ENCODE peak calls at places on chromosomes 12 and 14, in six cellular contexts. Q is A549, T is endothelial cell of umbilical vein, L is K562, D is HepG2, S is GM12878. N is an unnamed sample.

GRCh38 chr12:119699199-119699765 is 31.3 kb downstream of the PRKAB1 start:
- DNase-seq in Q (no peak), T (no peak), L (no peak), D (no peak), S (no peak), N (no peak)

GRCh38 chr14:93031505-93032300 is 84.0 kb downstream of the ITPK1 start:
- DNase-seq in Q (no peak), T (no peak), L (no peak), D (no peak), S (no peak), N (no peak)

GRCh38 chr12:26833692-26834168 is 736 bp upstream of the ITPR2 start:
- DNase-seq in Q (peak), T (peak), L (peak), D (no peak), S (no peak), N (peak)

GRCh38 chr12:22733756-22734155 is 108.8 kb downstream of the ETNK1 start:
- DNase-seq in Q (no peak), T (no peak), L (no peak), D (no peak), S (no peak), N (no peak)

GRCh38 chr12:91326043-91327027 is 143.7 kb upstream of the DCN start:
- DNase-seq in Q (peak), T (peak), L (peak), D (peak), S (no peak), N (peak)

GRCh38 chr12:22250762-22251161 is 83.7 kb downstream of the ST8SIA1 start:
- DNase-seq in Q (no peak), T (no peak), L (no peak), D (no peak), S (no peak), N (peak)

GRCh38 chr14:72256055-72256454 is 323.8 kb downstream of the RGS6 start:
- DNase-seq in Q (no peak), T (no peak), L (no peak), D (no peak), S (no peak), N (no peak)

GRCh38 chr12:101746661-101747060 is 7.4 kb upstream of the SYCP3 start:
- DNase-seq in Q (no peak), T (no peak), L (no peak), D (no peak), S (no peak), N (no peak)

GRCh38 chr14:52907949-52908348 is 42.9 kb downstream of the FERMT2 start:
- DNase-seq in Q (no peak), T (no peak), L (no peak), D (no peak), S (no peak), N (no peak)

GRCh38 chr12:117037296-117038022 is 61.8 kb downstream of the TESC start:
- DNase-seq in Q (no peak), T (no peak), L (no peak), D (no peak), S (no peak), N (no peak)

GRCh38 chr12:100877776-100878175 is 83.2 kb downstream of the ANO4 start:
- DNase-seq in Q (no peak), T (no peak), L (no peak), D (no peak), S (no peak), N (no peak)

GRCh38 chr12:124434951-124435805 is 132.2 kb downstream of the NCOR2 start:
- DNase-seq in Q (no peak), T (no peak), L (no peak), D (no peak), S (no peak), N (no peak)

GRCh38 chr12:64824500-64825142 is at the start of gene TBC1D30:
- DNase-seq in Q (no peak), T (peak), L (no peak), D (no peak), S (no peak), N (peak)

GRCh38 chr12:80778005-80778541 is 61.4 kb downstream of the MYF5 start:
- DNase-seq in Q (peak), T (peak), L (no peak), D (peak), S (peak), N (peak)

GRCh38 chr12:100794441-100795192 is at the start of gene ANO4:
- DNase-seq in Q (no peak), T (no peak), L (no peak), D (no peak), S (no peak), N (no peak)

GRCh38 chr14:57686317-57686716 is 179.6 kb downstream of the SLC35F4 start:
- DNase-seq in Q (no peak), T (no peak), L (no peak), D (no peak), S (no peak), N (no peak)

GRCh38 chr12:24707379-24707778 is 241.5 kb downstream of the BCAT1 start:
- DNase-seq in Q (no peak), T (no peak), L (no peak), D (no peak), S (no peak), N (no peak)

GRCh38 chr12:91890742-91891141 is 254.9 kb downstream of the BTG1 start:
- DNase-seq in Q (peak), T (peak), L (no peak), D (no peak), S (no peak), N (no peak)

GRCh38 chr12:123516221-123516780 is 17.2 kb downstream of the RILPL1 start:
- DNase-seq in Q (no peak), T (no peak), L (no peak), D (no peak), S (no peak), N (no peak)

GRCh38 chr14:24052656-24053547 is 1.1 kb downstream of the CARMIL3 start:
- DNase-seq in Q (no peak), T (no peak), L (no peak), D (no peak), S (no peak), N (peak)

GRCh38 chr12:9730591-9730990 is 2.3 kb downstream of the CLECL1 start:
- DNase-seq in Q (no peak), T (no peak), L (no peak), D (no peak), S (no peak), N (no peak)

GRCh38 chr12:11827096-11827841 is 177.8 kb downstream of the ETV6 start:
- DNase-seq in Q (no peak), T (no peak), L (peak), D (no peak), S (no peak), N (no peak)

GRCh38 chr12:12327802-12328201 is 22.2 kb downstream of the MANSC1 start:
- DNase-seq in Q (peak), T (peak), L (peak), D (peak), S (peak), N (peak)

GRCh38 chr14:94342334-94342934 is 19.3 kb upstream of the SERPINA6 start:
- DNase-seq in Q (peak), T (peak), L (no peak), D (peak), S (no peak), N (peak)

GRCh38 chr14:25150934-25151790 is 101.2 kb upstream of the STXBP6 start:
- DNase-seq in Q (peak), T (peak), L (peak), D (peak), S (peak), N (peak)

DNA sequence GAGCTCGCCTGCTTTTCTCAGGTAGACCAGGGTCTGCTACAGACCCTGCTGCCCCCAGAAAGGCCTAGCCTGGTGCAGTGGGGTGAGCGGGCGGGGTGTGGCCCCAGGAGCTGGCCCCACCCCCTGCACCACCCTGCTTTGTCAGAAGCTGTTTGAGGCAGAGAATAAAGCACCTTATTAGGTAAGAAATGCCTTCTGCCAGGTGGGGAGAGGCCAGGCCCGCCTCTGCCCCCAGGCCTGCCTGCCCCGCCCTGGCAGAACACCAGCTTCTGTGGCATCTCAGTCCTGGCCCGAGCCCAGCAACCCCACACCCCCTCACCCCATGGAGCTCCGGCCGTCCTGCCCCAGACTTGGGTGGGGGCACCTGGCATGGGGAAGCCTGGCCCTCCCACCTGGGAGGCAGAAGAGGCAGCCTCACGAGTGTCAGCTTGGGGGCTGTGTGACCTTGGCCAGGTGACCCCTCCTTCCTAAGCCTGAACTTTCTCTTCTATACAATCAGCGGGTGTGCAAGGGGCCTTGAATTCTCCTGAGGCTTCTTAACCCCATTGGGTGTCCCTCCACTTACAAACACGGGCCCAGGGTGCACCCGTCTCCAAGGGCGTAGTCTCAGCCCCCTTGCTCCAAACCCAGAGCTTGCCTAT is 43.2 kb downstream of the KRT80 start:
- DNase-seq in Q (peak), T (no peak), L (no peak), D (no peak), S (no peak), N (no peak)
- TF ChIP-seq MYC in Q (no peak), T (no peak), L (no peak), D (no peak), S (no peak), N (no peak)

GRCh38 chr14:63727231-63727735 is 582 bp downstream of the SGPP1 start:
- DNase-seq in Q (peak), T (peak), L (peak), D (no peak), S (no peak), N (no peak)

GRCh38 chr14:63730659-63731058 is 2.8 kb upstream of the SGPP1 start:
- DNase-seq in Q (no peak), T (no peak), L (no peak), D (no peak), S (no peak), N (no peak)

GRCh38 chr14:63725786-63726185 is 2.1 kb downstream of the SGPP1 start:
- DNase-seq in Q (no peak), T (peak), L (no peak), D (no peak), S (no peak), N (no peak)

GRCh38 chr14:63726499-63726898 is 1.4 kb downstream of the SGPP1 start:
- DNase-seq in Q (no peak), T (peak), L (no peak), D (peak), S (no peak), N (no peak)

GRCh38 chr14:63727736-63728728 is at the start of gene SGPP1:
- DNase-seq in Q (peak), T (peak), L (peak), D (peak), S (no peak), N (peak)
- TF ChIP-seq CTCF in Q (peak), T (peak), L (peak), D (peak), S (peak), N (no peak)

DNA sequence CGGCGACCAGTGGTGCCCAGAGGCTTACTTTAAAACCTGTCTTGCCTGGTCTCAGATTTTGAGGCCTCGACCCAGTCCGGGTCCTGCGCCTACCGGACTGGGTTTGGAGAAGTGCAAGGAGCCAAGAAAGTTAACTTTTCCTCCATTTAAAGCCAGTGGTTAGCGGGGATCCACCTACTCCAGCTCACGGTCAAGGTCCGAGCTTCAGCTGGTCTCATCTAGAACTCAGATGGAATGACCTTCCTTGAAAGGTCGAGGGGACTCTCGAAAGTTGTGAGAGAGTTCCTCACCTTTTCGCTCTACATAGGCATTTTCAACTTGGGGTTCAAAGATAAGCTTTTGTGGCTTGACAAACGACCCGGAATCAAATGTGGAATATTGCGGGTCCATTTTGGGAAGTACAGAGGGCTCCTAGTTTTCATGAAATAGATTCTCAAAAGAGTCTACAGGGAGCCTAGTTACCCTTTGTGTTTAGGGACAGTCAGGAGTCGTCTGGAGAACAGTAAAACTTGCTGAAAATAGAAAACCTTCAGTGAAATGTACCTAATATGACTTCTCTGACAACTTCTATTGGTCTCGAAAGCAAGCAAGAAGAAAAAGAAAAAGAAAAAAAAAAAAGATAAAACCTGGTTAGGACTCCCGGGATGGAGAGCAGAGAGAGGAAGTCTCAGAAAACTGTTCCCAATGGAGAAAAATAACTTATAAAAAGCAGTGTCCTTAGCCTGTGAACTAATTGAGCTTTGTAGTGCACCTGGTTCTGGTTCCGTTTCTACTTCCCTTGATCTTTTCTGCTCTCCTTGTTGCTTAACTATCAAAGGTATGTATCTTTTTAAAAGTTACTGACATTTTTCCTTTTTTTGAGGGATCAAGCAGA is 1.4 kb downstream of the KCNMB4 start:
- DNase-seq in Q (no peak), T (peak), L (no peak), D (no peak), S (no peak), N (no peak)
- TF ChIP-seq MYC in Q (no peak), T (no peak), L (no peak), D (no peak), S (no peak), N (no peak)

DNA sequence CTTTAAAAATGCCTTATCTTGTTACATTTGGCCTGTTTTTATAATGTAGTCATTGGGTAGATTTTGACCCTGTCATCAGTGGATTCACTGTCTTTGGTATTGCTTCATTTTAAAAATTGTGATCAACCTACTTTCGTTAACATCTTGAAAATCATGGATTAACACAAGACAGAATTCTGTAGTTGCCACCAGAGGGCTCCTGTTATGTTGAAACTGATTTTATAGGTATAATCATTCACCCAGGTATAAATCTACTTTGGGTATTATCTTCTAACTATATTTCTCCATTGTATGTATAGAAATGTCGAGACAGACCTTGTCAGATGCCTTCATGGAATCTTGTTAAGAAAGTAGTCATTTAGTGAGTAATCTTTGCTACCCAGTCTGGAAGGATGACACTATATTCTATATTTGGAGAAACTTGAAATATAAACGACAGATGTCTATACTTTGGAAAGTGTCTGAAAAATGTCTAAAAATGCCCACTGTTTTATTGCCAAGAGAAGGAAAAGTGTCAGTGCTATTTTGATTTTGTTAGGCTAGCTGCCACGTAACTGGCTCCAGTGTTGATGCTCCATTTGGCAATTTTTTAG is 129.4 kb downstream of the PELI2 start:
- DNase-seq in Q (peak), T (peak), L (no peak), D (peak), S (no peak), N (no peak)
- TF ChIP-seq CTCF in Q (peak), T (peak), L (peak), D (no peak), S (no peak), N (no peak)

GRCh38 chr12:48788852-48789775 is at the start of gene ADCY6:
- DNase-seq in Q (peak), T (peak), L (peak), D (peak), S (no peak), N (peak)

GRCh38 chr12:48788522-48788851 is 402 bp downstream of the ADCY6 start:
- DNase-seq in Q (no peak), T (peak), L (no peak), D (no peak), S (no peak), N (no peak)

GRCh38 chr12:48786591-48787544 is 2.0 kb downstream of the ADCY6 start:
- DNase-seq in Q (no peak), T (no peak), L (no peak), D (no peak), S (no peak), N (no peak)

GRCh38 chr12:48787791-48788521 is 933 bp downstream of the ADCY6 start:
- DNase-seq in Q (no peak), T (no peak), L (no peak), D (no peak), S (no peak), N (no peak)

GRCh38 chr12:48789858-48790326 is 1.0 kb upstream of the ADCY6 start:
- DNase-seq in Q (no peak), T (no peak), L (no peak), D (no peak), S (no peak), N (no peak)
- TF ChIP-seq MYC in Q (no peak), T (no peak), L (no peak), D (no peak), S (no peak), N (no peak)

GRCh38 chr14:100904307-100905019 is 941 bp upstream of the RTL1 start:
- DNase-seq in Q (peak), T (no peak), L (no peak), D (no peak), S (no peak), N (peak)
- TF ChIP-seq CTCF in Q (peak), T (peak), L (peak), D (peak), S (no peak), N (peak)

DNA sequence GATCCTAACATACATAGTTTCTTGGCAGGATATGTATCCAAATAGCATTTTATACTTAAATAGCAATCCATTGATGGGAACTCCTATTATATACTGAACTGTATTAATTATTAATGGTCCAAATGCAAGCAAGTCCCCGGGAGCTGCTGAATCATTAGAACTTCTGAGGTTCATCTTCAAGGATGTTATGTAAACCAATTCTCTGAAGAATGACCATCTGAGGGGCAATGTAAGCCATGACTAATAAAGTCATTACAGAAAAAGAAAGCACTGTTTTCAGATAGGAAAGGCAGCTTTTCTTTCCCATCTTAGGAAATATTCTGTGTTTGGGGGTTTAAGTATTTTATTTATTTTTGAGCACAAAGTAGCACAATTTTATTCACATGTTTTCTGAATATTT is 166.1 kb upstream of the SLC16A7 start:
- DNase-seq in Q (no peak), T (no peak), L (no peak), D (no peak), S (no peak), N (no peak)
- TF ChIP-seq MYC in Q (no peak), T (no peak), L (no peak), D (no peak), S (no peak), N (no peak)

DNA sequence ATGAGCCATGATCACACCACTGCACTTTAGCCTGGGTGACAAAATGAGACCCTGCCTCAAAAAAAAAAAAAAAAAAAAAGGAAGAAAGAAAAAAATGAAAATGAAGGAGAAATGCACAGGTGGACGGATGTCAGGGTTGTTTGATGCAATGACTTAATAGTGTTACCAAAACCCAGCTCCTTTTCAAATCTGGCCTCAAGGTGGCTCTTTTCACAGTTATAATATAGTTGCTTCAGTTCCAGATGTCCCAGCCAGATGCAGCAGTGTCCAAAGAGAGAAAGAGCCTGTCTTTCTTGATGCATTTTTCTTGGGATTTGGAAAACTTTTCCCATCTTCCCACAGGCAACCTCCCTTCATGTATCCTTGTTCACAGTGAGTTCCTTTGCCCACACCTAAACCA is 36.5 kb downstream of the KCNMB4 start:
- DNase-seq in Q (no peak), T (no peak), L (no peak), D (no peak), S (no peak), N (no peak)
- TF ChIP-seq CTCF in Q (no peak), T (no peak), L (peak), D (peak), S (no peak), N (no peak)

DNA sequence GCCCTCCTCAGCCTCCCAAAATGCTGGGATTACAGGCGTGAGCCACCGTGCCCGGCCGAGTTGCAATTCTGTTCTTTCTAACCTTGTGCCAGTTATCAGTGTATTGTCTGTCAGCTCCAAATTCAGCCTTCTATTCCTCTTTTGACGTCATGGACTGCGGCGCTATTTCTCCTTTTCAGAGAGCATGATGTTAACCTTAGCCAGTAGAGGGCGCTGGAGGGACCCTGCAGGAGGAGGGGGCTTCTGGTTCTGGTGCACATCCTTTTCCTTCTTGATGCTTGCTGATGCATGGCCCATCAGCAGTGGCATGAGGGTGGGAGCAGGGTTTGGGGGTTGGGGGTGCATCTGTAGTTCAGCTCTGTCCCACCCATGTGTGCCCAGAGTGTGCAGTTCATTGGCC is 179.3 kb upstream of the RMST start:
- DNase-seq in Q (no peak), T (no peak), L (peak), D (no peak), S (no peak), N (peak)
- TF ChIP-seq MYC in Q (no peak), T (no peak), L (no peak), D (no peak), S (no peak), N (no peak)

N was measured in NB4.